ENCODE peak calls at places on chromosomes 7 and 10, in five cellular contexts. A is H1, B is transverse colon, I is sigmoid colon, N is prostate gland. J is an unnamed sample.

GRCh38 chr10:114708084-114708483 is 50.0 kb upstream of the ABLIM1 start:
- DNase-seq in A (no peak), B (no peak), I (no peak), N (no peak), J (no peak)

GRCh38 chr10:24897326-24897926 is 55.0 kb downstream of the PRTFDC1 start:
- DNase-seq in A (no peak), B (no peak), I (no peak), N (no peak), J (no peak)

GRCh38 chr10:61529208-61529607 is 76.0 kb upstream of the TMEM26 start:
- DNase-seq in A (no peak), B (no peak), I (no peak), N (no peak), J (no peak)

GRCh38 chr10:32477499-32477898 is 31.6 kb downstream of the CCDC7 start:
- DNase-seq in A (no peak), B (no peak), I (no peak), N (no peak), J (no peak)

GRCh38 chr7:260441-261281 is 29.3 kb upstream of the FOXL3 start:
- DNase-seq in A (no peak), B (peak; percentile 81), I (no peak), N (no peak), J (peak; percentile 59)

GRCh38 chr7:18902892-18903291 is 214.5 kb downstream of the TWIST1 start:
- DNase-seq in A (no peak), B (no peak), I (no peak), N (no peak), J (no peak)

GRCh38 chr10:80599424-80599847 is 61.7 kb downstream of the SH2D4B start:
- DNase-seq in A (peak; percentile 79), B (peak; percentile 30), I (peak; percentile 48), N (no peak), J (no peak)

GRCh38 chr10:70940834-70941568 is 52.6 kb upstream of the PCBD1 start:
- DNase-seq in A (no peak), B (no peak), I (no peak), N (no peak), J (no peak)

GRCh38 chr10:67115972-67116371 is 190.1 kb downstream of the LRRTM3 start:
- DNase-seq in A (no peak), B (no peak), I (no peak), N (no peak), J (no peak)

GRCh38 chr10:131128731-131129130 is 182.8 kb downstream of the TCERG1L start:
- DNase-seq in A (no peak), B (no peak), I (no peak), N (no peak), J (no peak)

GRCh38 chr7:136071106-136071505 is 93.9 kb upstream of the MTPN start:
- DNase-seq in A (no peak), B (no peak), I (no peak), N (no peak), J (no peak)

GRCh38 chr7:158066085-158066484 is 521.5 kb downstream of the PTPRN2 start:
- DNase-seq in A (no peak), B (no peak), I (peak; percentile 19), N (no peak), J (no peak)

GRCh38 chr7:92266415-92267241 is 20.9 kb downstream of the ANKIB1 start:
- DNase-seq in A (no peak), B (no peak), I (no peak), N (no peak), J (no peak)

GRCh38 chr7:156578978-156579430 is 61.6 kb upstream of the RNF32 start:
- DNase-seq in A (no peak), B (no peak), I (no peak), N (no peak), J (no peak)

GRCh38 chr10:24344279-24344678 is 135.3 kb downstream of the KIAA1217 start:
- DNase-seq in A (no peak), B (no peak), I (no peak), N (peak; percentile 76), J (no peak)

DNA sequence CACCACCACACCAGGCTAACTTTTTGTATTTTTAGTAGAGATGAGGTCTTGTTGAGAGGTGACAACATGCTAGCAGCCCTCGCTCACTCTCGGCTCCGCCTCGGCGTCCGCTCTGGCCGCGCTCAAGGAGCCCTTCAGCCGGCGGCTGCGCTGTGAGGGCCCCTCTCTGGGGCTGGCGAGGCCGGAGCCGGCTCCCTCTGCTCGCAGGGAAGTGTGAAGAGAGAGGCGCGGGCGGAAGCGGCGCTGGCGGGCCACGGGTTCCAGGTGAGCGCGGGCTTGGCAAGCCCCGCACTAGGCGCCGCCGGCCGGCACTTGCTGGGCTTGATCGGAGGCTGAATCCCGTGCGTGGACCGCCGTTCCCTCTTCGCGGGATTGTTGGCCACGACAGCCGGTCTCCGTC is 83.0 kb downstream of the EEPD1 start:
- DNase-seq in A (peak; percentile 58), B (no peak), I (no peak), N (no peak), J (no peak)
- H3K27ac ChIP-seq in A (no peak overlapping the region), B (no peak overlapping the region), I (no peak overlapping the region), N (no peak overlapping the region), J (no peak overlapping the region)

DNA sequence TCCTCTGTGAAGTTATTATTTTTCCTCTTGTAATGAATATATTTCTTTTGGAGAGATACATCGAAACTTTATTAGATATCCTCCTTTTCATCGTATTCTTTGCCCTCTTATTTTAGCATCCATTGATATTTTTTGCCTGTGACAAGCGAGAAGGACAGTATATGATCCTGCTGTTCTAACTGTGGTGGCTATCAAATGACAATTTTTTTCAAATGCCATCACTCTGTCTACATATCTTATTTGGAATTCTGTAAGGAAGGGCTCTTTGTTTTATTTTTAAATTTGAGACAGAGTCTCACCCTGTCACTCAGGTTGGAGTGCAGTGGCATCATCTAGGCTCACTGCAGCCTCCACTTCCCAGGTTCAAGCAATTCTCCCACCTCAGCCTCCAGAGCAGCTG is 128.5 kb downstream of the LYZL1 start:
- DNase-seq in A (no peak), B (no peak), I (no peak), N (no peak), J (no peak)
- H3K36me3 ChIP-seq in A (no peaks in the 10 kb centered on the region), B (peaks cover 19% of the 10 kb centered on the region), I (peaks cover 7% of the 10 kb centered on the region), N (peaks cover 16% of the 10 kb centered on the region), J (peaks cover 35% of the 10 kb centered on the region)

GRCh38 chr7:23246540-23246939 is at the start of gene GPNMB:
- DNase-seq in A (no peak), B (peak; percentile 17), I (peak; percentile 76), N (no peak), J (peak; percentile 84)
- TF ChIP-seq POLR2AphosphoS5 in A (no peak), B (no peak), I (peak; percentile 61), N (peak; percentile 57), J (peak; percentile 79)

GRCh38 chr10:99233000-99233679 is 2.5 kb downstream of the HPSE2 start:
- DNase-seq in A (no peak), B (no peak), I (no peak), N (no peak), J (no peak)

GRCh38 chr10:99234739-99235468 is 748 bp downstream of the HPSE2 start:
- DNase-seq in A (no peak), B (no peak), I (no peak), N (no peak), J (no peak)

GRCh38 chr10:99235469-99235871 is at the start of gene HPSE2:
- DNase-seq in A (peak; percentile 60), B (no peak), I (no peak), N (no peak), J (no peak)

GRCh38 chr10:99233680-99234018 is 2.0 kb downstream of the HPSE2 start:
- DNase-seq in A (no peak), B (no peak), I (no peak), N (no peak), J (peak; percentile 80)

GRCh38 chr10:99234067-99234738 is 1.4 kb downstream of the HPSE2 start:
- DNase-seq in A (peak; percentile 72), B (peak; percentile 50), I (peak; percentile 72), N (peak; percentile 39), J (peak; percentile 82)
- H3K27ac ChIP-seq in A (no peak overlapping the region), B (peak overlapping the region; percentile 70), I (no peak overlapping the region), N (peak overlapping the region; percentile 14), J (no peak overlapping the region)

DNA sequence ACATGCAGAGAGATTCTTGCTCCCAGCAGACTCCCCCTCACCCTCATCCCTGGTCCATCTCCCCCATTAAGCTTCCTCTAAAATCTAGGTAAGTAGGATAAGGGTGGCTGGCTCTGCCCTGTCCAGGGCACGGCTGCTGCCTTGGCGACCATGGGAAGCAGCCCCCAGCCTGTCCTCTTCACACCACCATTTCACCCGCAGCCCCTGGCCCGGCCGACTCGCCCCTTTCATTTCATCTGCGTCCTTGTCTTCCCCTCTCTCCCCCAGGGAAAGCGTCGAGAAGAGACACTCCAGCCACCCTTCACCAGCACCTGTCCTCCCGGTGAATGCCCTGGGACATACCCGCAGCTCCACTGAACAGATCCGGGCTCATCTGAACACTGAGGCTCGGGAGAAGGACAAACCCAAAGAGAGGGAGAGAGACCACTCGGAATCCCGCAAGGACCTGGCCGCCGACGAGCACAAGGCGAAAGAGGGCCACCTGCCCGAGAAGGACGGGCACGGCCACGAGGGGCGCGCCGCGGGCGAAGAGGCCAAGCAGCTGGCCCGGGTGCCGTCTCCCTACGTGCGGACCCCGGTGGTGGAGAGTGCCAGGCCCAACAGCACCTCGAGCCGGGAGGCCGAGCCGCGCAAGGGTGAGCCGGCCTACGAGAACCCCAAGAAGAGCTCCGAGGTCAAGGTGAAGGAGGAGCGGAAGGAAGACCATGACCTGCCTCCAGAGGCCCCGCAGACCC is 342.3 kb upstream of the GALNT17 start:
- DNase-seq in A (peak; percentile 46), B (no peak), I (no peak), N (no peak), J (no peak)
- H3K36me3 ChIP-seq in A (peaks cover 67% of the 10 kb centered on the region), B (peaks cover 43% of the 10 kb centered on the region), I (peaks cover 49% of the 10 kb centered on the region), N (no peaks in the 10 kb centered on the region), J (peaks cover 69% of the 10 kb centered on the region)

GRCh38 chr7:142111509-142111908 is at the start of gene MGAM2:
- DNase-seq in A (no peak), B (peak; percentile 13), I (no peak), N (no peak), J (no peak)

GRCh38 chr7:142112086-142112485 is 568 bp downstream of the MGAM2 start:
- DNase-seq in A (no peak), B (no peak), I (no peak), N (no peak), J (no peak)

GRCh38 chr7:142110098-142110497 is 1.4 kb upstream of the MGAM2 start:
- DNase-seq in A (no peak), B (no peak), I (no peak), N (no peak), J (no peak)

GRCh38 chr7:142110638-142111037 is 880 bp upstream of the MGAM2 start:
- DNase-seq in A (no peak), B (no peak), I (no peak), N (no peak), J (no peak)

DNA sequence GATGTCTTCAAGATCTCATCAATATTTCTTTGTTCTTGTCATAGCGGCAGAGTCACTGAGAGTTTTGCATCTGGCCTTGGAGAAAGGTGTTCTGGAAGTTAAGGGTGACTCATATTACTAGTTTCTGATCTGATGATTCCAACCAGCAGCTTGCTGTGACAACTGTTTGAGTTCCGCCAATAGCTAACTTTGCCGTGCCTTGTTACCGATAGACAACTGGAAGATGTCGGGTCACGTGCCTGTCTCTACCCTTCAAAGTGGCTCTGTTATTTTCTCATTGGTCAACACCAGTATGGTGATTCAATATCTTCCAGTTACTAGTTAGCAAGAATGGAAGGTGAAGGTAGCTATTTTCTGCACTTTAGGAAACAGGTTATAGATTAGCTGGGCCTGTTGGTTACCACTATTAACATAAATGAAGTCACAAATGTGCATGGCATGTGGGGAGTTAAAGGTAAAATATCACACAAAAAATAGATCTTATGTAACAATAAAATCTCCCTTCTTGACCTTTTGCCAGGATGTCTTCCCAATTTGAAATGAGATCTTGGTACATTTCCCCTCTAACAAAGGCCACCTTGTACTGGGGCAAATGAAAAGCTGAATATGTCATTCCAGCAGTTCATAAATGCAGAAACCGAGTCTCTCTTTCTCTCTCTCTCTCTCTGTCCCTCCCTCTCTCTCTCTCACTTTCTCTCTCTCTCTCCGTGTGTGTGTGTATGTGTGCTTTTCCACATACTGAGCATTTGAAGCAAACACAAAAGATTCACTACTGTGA is 2.6 kb upstream of the MGAM2 start:
- DNase-seq in A (no peak), B (no peak), I (no peak), N (no peak), J (no peak)
- TF ChIP-seq POLR2AphosphoS5 in A (no peak), B (no peak), I (no peak), N (no peak), J (no peak)

J was measured in suprapubic skin.